ENCODE peak calls at places on chromosome 10, in eight cellular contexts. One of them, this sample, is unnamed.

GRCh38 chr10:3197354-3198003 is 24.9 kb upstream of the PITRM1 start:
- DNase-seq in choroid plexus epithelial cell: peak; percentile 85
- DNase-seq in activated CD8-positive, alpha-beta T cell treated with anti-CD3 and anti-CD28 coated beads for 36 hours: peak; percentile 94
- DNase-seq in H1: peak; percentile 60
- DNase-seq in HepG2: peak; percentile 36
- DNase-seq in astrocyte: peak; percentile 76
- DNase-seq in progenitor cell of endocrine pancreas: peak; percentile 75
- DNase-seq in lower lobe of right lung: peak; percentile 80
- DNase-seq in this sample: peak; percentile 83

GRCh38 chr10:50250058-50250854 is 1.1 kb downstream of the ASAH2 start:
- DNase-seq in choroid plexus epithelial cell: no peak
- DNase-seq in activated CD8-positive, alpha-beta T cell treated with anti-CD3 and anti-CD28 coated beads for 36 hours: no peak
- DNase-seq in H1: no peak
- DNase-seq in HepG2: peak; percentile 63
- DNase-seq in astrocyte: no peak
- DNase-seq in progenitor cell of endocrine pancreas: no peak
- DNase-seq in lower lobe of right lung: no peak
- DNase-seq in this sample: no peak

GRCh38 chr10:49662169-49662830 is 17.2 kb upstream of the C10orf53 start:
- DNase-seq in choroid plexus epithelial cell: no peak
- DNase-seq in activated CD8-positive, alpha-beta T cell treated with anti-CD3 and anti-CD28 coated beads for 36 hours: no peak
- DNase-seq in H1: no peak
- DNase-seq in HepG2: no peak
- DNase-seq in astrocyte: no peak
- DNase-seq in progenitor cell of endocrine pancreas: no peak
- DNase-seq in lower lobe of right lung: no peak
- DNase-seq in this sample: no peak

GRCh38 chr10:126520918-126521317 is 132.6 kb upstream of the ADAM12 start:
- DNase-seq in choroid plexus epithelial cell: no peak
- DNase-seq in activated CD8-positive, alpha-beta T cell treated with anti-CD3 and anti-CD28 coated beads for 36 hours: no peak
- DNase-seq in H1: no peak
- DNase-seq in HepG2: no peak
- DNase-seq in astrocyte: no peak
- DNase-seq in progenitor cell of endocrine pancreas: no peak
- DNase-seq in lower lobe of right lung: no peak
- DNase-seq in this sample: no peak

GRCh38 chr10:118002581-118002980 is 44.2 kb downstream of the RAB11FIP2 start:
- DNase-seq in choroid plexus epithelial cell: peak; percentile 57
- DNase-seq in activated CD8-positive, alpha-beta T cell treated with anti-CD3 and anti-CD28 coated beads for 36 hours: peak; percentile 28
- DNase-seq in H1: no peak
- DNase-seq in HepG2: no peak
- DNase-seq in astrocyte: no peak
- DNase-seq in progenitor cell of endocrine pancreas: no peak
- DNase-seq in lower lobe of right lung: no peak
- DNase-seq in this sample: no peak

GRCh38 chr10:68633816-68634466 is 73.8 kb downstream of the TET1 start:
- DNase-seq in choroid plexus epithelial cell: no peak
- DNase-seq in activated CD8-positive, alpha-beta T cell treated with anti-CD3 and anti-CD28 coated beads for 36 hours: no peak
- DNase-seq in H1: no peak
- DNase-seq in HepG2: no peak
- DNase-seq in astrocyte: no peak
- DNase-seq in progenitor cell of endocrine pancreas: no peak
- DNase-seq in lower lobe of right lung: no peak
- DNase-seq in this sample: no peak

GRCh38 chr10:132361581-132362101 is 29.6 kb downstream of the LRRC27 start:
- DNase-seq in choroid plexus epithelial cell: no peak
- DNase-seq in activated CD8-positive, alpha-beta T cell treated with anti-CD3 and anti-CD28 coated beads for 36 hours: no peak
- DNase-seq in H1: no peak
- DNase-seq in HepG2: no peak
- DNase-seq in astrocyte: no peak
- DNase-seq in progenitor cell of endocrine pancreas: no peak
- DNase-seq in lower lobe of right lung: no peak
- DNase-seq in this sample: no peak

GRCh38 chr10:93821051-93821772 is 63.5 kb downstream of the LGI1 start:
- DNase-seq in choroid plexus epithelial cell: peak; percentile 78
- DNase-seq in activated CD8-positive, alpha-beta T cell treated with anti-CD3 and anti-CD28 coated beads for 36 hours: no peak
- DNase-seq in H1: no peak
- DNase-seq in HepG2: peak; percentile 14
- DNase-seq in astrocyte: peak; percentile 31
- DNase-seq in progenitor cell of endocrine pancreas: no peak
- DNase-seq in lower lobe of right lung: no peak
- DNase-seq in this sample: no peak

GRCh38 chr10:11898372-11899066 is 75.4 kb downstream of the PROSER2 start:
- DNase-seq in choroid plexus epithelial cell: peak; percentile 56
- DNase-seq in activated CD8-positive, alpha-beta T cell treated with anti-CD3 and anti-CD28 coated beads for 36 hours: no peak
- DNase-seq in H1: no peak
- DNase-seq in HepG2: peak; percentile 89
- DNase-seq in astrocyte: no peak
- DNase-seq in progenitor cell of endocrine pancreas: no peak
- DNase-seq in lower lobe of right lung: peak; percentile 84
- DNase-seq in this sample: no peak

GRCh38 chr10:26550774-26551526 is 112.8 kb downstream of the APBB1IP start:
- DNase-seq in choroid plexus epithelial cell: no peak
- DNase-seq in activated CD8-positive, alpha-beta T cell treated with anti-CD3 and anti-CD28 coated beads for 36 hours: no peak
- DNase-seq in H1: no peak
- DNase-seq in HepG2: peak; percentile 27
- DNase-seq in astrocyte: no peak
- DNase-seq in progenitor cell of endocrine pancreas: no peak
- DNase-seq in lower lobe of right lung: no peak
- DNase-seq in this sample: no peak

GRCh38 chr10:29647483-29647882 is 12.7 kb upstream of the SVIL start:
- DNase-seq in choroid plexus epithelial cell: no peak
- DNase-seq in activated CD8-positive, alpha-beta T cell treated with anti-CD3 and anti-CD28 coated beads for 36 hours: no peak
- DNase-seq in H1: no peak
- DNase-seq in HepG2: no peak
- DNase-seq in astrocyte: no peak
- DNase-seq in progenitor cell of endocrine pancreas: no peak
- DNase-seq in lower lobe of right lung: no peak
- DNase-seq in this sample: no peak

GRCh38 chr10:32266566-32266965 is 80.4 kb downstream of the EPC1 start:
- DNase-seq in choroid plexus epithelial cell: no peak
- DNase-seq in activated CD8-positive, alpha-beta T cell treated with anti-CD3 and anti-CD28 coated beads for 36 hours: no peak
- DNase-seq in H1: no peak
- DNase-seq in HepG2: no peak
- DNase-seq in astrocyte: no peak
- DNase-seq in progenitor cell of endocrine pancreas: no peak
- DNase-seq in lower lobe of right lung: no peak
- DNase-seq in this sample: no peak

GRCh38 chr10:11249134-11249533 is 231.5 kb downstream of the CELF2 start:
- DNase-seq in choroid plexus epithelial cell: no peak
- DNase-seq in activated CD8-positive, alpha-beta T cell treated with anti-CD3 and anti-CD28 coated beads for 36 hours: no peak
- DNase-seq in H1: no peak
- DNase-seq in HepG2: no peak
- DNase-seq in astrocyte: no peak
- DNase-seq in progenitor cell of endocrine pancreas: no peak
- DNase-seq in lower lobe of right lung: no peak
- DNase-seq in this sample: no peak

DNA sequence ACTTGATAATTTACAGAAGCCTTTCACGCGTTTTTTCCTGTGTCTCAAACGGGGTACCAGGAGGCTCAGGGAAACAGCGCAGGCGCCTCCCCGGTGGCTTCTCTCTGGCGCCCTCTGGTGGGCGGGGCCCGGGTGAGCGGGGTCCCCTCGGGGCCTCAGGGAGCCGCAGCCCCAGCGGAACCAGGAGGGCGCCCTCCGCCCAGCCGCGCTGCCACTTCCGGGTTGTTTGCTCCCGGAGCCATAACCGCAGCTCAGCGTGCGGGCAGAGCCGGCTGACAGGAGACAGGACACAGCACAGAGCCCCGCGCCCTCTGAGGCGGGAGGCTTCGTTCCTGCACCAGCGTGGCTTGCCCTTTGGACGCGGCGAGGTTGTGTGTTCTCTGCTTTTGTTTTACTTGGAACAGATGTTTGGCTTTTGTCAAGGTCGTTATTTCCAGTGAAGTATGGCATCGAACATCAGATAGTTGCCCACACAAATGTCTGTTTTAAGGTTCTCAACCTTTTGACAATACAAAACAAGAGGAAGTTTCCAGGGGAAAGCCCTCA is 6.9 kb upstream of the CYP2E1 start:
- DNase-seq in choroid plexus epithelial cell: peak; percentile 36
- DNase-seq in activated CD8-positive, alpha-beta T cell treated with anti-CD3 and anti-CD28 coated beads for 36 hours: peak; percentile 94
- DNase-seq in H1: no peak
- DNase-seq in HepG2: peak; percentile 76
- DNase-seq in astrocyte: no peak
- DNase-seq in progenitor cell of endocrine pancreas: no peak
- DNase-seq in lower lobe of right lung: peak; percentile 90
- DNase-seq in this sample: no peak
- TF ChIP-seq CTCF in choroid plexus epithelial cell: peak; percentile 63
- TF ChIP-seq CTCF in activated CD8-positive, alpha-beta T cell treated with anti-CD3 and anti-CD28 coated beads for 36 hours: peak; percentile 95
- TF ChIP-seq CTCF in H1: peak; percentile 53
- TF ChIP-seq CTCF in HepG2: peak; percentile 95
- TF ChIP-seq CTCF in astrocyte: peak; percentile 37
- TF ChIP-seq CTCF in progenitor cell of endocrine pancreas: no peak
- TF ChIP-seq CTCF in lower lobe of right lung: peak; percentile 88
- TF ChIP-seq CTCF in this sample: peak; percentile 35

GRCh38 chr10:70458329-70459060 is 17.0 kb upstream of the NODAL start:
- DNase-seq in choroid plexus epithelial cell: peak; percentile 79
- DNase-seq in activated CD8-positive, alpha-beta T cell treated with anti-CD3 and anti-CD28 coated beads for 36 hours: peak; percentile 72
- DNase-seq in H1: no peak
- DNase-seq in HepG2: no peak
- DNase-seq in astrocyte: peak; percentile 68
- DNase-seq in progenitor cell of endocrine pancreas: peak; percentile 39
- DNase-seq in lower lobe of right lung: peak; percentile 78
- DNase-seq in this sample: no peak
- TF ChIP-seq CTCF in choroid plexus epithelial cell: no peak
- TF ChIP-seq CTCF in activated CD8-positive, alpha-beta T cell treated with anti-CD3 and anti-CD28 coated beads for 36 hours: no peak
- TF ChIP-seq CTCF in H1: no peak
- TF ChIP-seq CTCF in HepG2: no peak
- TF ChIP-seq CTCF in astrocyte: no peak
- TF ChIP-seq CTCF in progenitor cell of endocrine pancreas: no peak
- TF ChIP-seq CTCF in lower lobe of right lung: no peak
- TF ChIP-seq CTCF in this sample: no peak

GRCh38 chr10:102758226-102758932 is 14.6 kb downstream of the WBP1L start:
- DNase-seq in choroid plexus epithelial cell: no peak
- DNase-seq in activated CD8-positive, alpha-beta T cell treated with anti-CD3 and anti-CD28 coated beads for 36 hours: peak; percentile 27
- DNase-seq in H1: no peak
- DNase-seq in HepG2: no peak
- DNase-seq in astrocyte: no peak
- DNase-seq in progenitor cell of endocrine pancreas: no peak
- DNase-seq in lower lobe of right lung: no peak
- DNase-seq in this sample: no peak

GRCh38 chr10:102757323-102757722 is 13.6 kb downstream of the WBP1L start:
- DNase-seq in choroid plexus epithelial cell: no peak
- DNase-seq in activated CD8-positive, alpha-beta T cell treated with anti-CD3 and anti-CD28 coated beads for 36 hours: no peak
- DNase-seq in H1: no peak
- DNase-seq in HepG2: no peak
- DNase-seq in astrocyte: no peak
- DNase-seq in progenitor cell of endocrine pancreas: no peak
- DNase-seq in lower lobe of right lung: no peak
- DNase-seq in this sample: no peak

GRCh38 chr10:102753724-102754123 is 10.0 kb downstream of the WBP1L start:
- DNase-seq in choroid plexus epithelial cell: no peak
- DNase-seq in activated CD8-positive, alpha-beta T cell treated with anti-CD3 and anti-CD28 coated beads for 36 hours: no peak
- DNase-seq in H1: no peak
- DNase-seq in HepG2: no peak
- DNase-seq in astrocyte: no peak
- DNase-seq in progenitor cell of endocrine pancreas: no peak
- DNase-seq in lower lobe of right lung: no peak
- DNase-seq in this sample: no peak

GRCh38 chr10:102752266-102752930 is 8.7 kb downstream of the WBP1L start:
- DNase-seq in choroid plexus epithelial cell: peak; percentile 67
- DNase-seq in activated CD8-positive, alpha-beta T cell treated with anti-CD3 and anti-CD28 coated beads for 36 hours: no peak
- DNase-seq in H1: no peak
- DNase-seq in HepG2: peak; percentile 51
- DNase-seq in astrocyte: peak; percentile 95
- DNase-seq in progenitor cell of endocrine pancreas: no peak
- DNase-seq in lower lobe of right lung: no peak
- DNase-seq in this sample: no peak

DNA sequence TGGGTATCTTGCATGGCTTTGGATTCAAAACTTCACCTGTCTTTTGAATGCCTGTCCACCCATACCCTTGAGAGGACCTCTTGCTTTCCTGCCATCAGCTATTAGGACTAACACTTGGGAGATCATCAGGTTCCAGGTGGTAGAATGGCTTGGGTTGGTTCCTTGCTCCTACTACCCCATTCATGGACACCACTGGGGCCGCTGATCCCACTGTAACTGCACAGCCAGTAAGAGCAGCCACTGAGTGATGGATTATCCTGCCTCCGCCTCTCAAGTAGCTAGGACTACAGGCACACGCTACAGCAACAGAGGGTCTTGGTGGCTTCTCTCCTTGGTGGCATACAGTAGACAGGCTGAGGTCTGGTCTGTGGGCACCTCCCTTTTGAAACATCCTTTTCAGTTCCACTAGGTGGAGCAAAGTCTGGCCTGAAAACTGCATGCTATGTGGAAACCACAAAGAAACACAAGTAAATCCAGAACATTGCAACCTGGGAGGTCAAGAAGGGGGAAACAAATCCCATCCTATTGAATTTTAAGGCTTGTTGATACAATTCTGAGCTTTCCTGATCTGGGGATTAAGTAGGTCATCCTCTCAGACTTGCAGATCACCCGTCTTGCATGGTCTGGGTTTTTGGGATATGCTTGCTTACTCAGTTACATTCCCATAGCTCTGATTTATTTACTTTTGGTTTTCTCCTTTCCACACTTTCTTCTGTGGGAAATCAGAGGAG is 9.4 kb downstream of the WBP1L start:
- DNase-seq in choroid plexus epithelial cell: peak; percentile 89
- DNase-seq in activated CD8-positive, alpha-beta T cell treated with anti-CD3 and anti-CD28 coated beads for 36 hours: peak; percentile 34
- DNase-seq in H1: no peak
- DNase-seq in HepG2: peak; percentile 63
- DNase-seq in astrocyte: peak; percentile 84
- DNase-seq in progenitor cell of endocrine pancreas: no peak
- DNase-seq in lower lobe of right lung: no peak
- DNase-seq in this sample: no peak
- TF ChIP-seq CTCF in choroid plexus epithelial cell: peak; percentile 85
- TF ChIP-seq CTCF in activated CD8-positive, alpha-beta T cell treated with anti-CD3 and anti-CD28 coated beads for 36 hours: peak; percentile 50
- TF ChIP-seq CTCF in H1: peak; percentile 15
- TF ChIP-seq CTCF in HepG2: peak; percentile 75
- TF ChIP-seq CTCF in astrocyte: peak; percentile 56
- TF ChIP-seq CTCF in progenitor cell of endocrine pancreas: peak; percentile 56
- TF ChIP-seq CTCF in lower lobe of right lung: peak; percentile 57
- TF ChIP-seq CTCF in this sample: peak; percentile 44

GRCh38 chr10:53314856-53315255 is 542.3 kb upstream of the MBL2 start:
- DNase-seq in choroid plexus epithelial cell: peak; percentile 97
- DNase-seq in activated CD8-positive, alpha-beta T cell treated with anti-CD3 and anti-CD28 coated beads for 36 hours: no peak
- DNase-seq in H1: no peak
- DNase-seq in HepG2: no peak
- DNase-seq in astrocyte: peak; percentile 96
- DNase-seq in progenitor cell of endocrine pancreas: no peak
- DNase-seq in lower lobe of right lung: no peak
- DNase-seq in this sample: no peak

GRCh38 chr10:53315709-53316108 is 543.1 kb upstream of the MBL2 start:
- DNase-seq in choroid plexus epithelial cell: peak; percentile 53
- DNase-seq in activated CD8-positive, alpha-beta T cell treated with anti-CD3 and anti-CD28 coated beads for 36 hours: no peak
- DNase-seq in H1: no peak
- DNase-seq in HepG2: no peak
- DNase-seq in astrocyte: peak; percentile 1
- DNase-seq in progenitor cell of endocrine pancreas: no peak
- DNase-seq in lower lobe of right lung: no peak
- DNase-seq in this sample: no peak
- TF ChIP-seq CTCF in choroid plexus epithelial cell: no peak
- TF ChIP-seq CTCF in activated CD8-positive, alpha-beta T cell treated with anti-CD3 and anti-CD28 coated beads for 36 hours: no peak
- TF ChIP-seq CTCF in H1: no peak
- TF ChIP-seq CTCF in HepG2: no peak
- TF ChIP-seq CTCF in astrocyte: peak; percentile 5
- TF ChIP-seq CTCF in progenitor cell of endocrine pancreas: no peak
- TF ChIP-seq CTCF in lower lobe of right lung: no peak
- TF ChIP-seq CTCF in this sample: peak; percentile 10